ENCODE peak calls at places on chromosome 12, in ten cellular contexts. O, Q, N, T, A, J, R, I, H and K are unnamed samples.

GRCh38 chr12:104551313-104551931 is 94.7 kb downstream of the CHST11 start:
- DNase-seq in I (no peak), R (no peak), H (no peak), J (no peak), T (peak; percentile 32), N (no peak), O (no peak), Q (no peak), A (no peak), K (no peak)

GRCh38 chr12:112190626-112191025 is 65.3 kb downstream of the TRAFD1 start:
- DNase-seq in A (no peak), R (no peak), I (no peak), J (no peak), N (no peak), Q (no peak), H (no peak), T (peak; percentile 75), O (no peak), K (no peak)

GRCh38 chr12:121668750-121669524 is 517 bp downstream of the MORN3 start:
- DNase-seq in O (no peak), R (peak; percentile 47), A (peak; percentile 23), N (no peak), H (no peak), I (no peak), Q (peak; percentile 66), J (peak; percentile 38), T (peak; percentile 39), K (peak; percentile 50)

GRCh38 chr12:131684015-131684725 is 26.7 kb upstream of the SFSWAP start:
- DNase-seq in A (no peak), J (no peak), N (no peak), Q (no peak), R (no peak), H (no peak), O (no peak), T (no peak), I (no peak), K (no peak)

GRCh38 chr12:115638753-115639666 is 638.5 kb downstream of the MED13L start:
- DNase-seq in A (no peak), I (no peak), N (no peak), Q (no peak), R (no peak), O (no peak), H (no peak), J (no peak), T (no peak), K (no peak)

GRCh38 chr12:52862023-52862422 is 13.2 kb upstream of the KRT78 start:
- DNase-seq in H (no peak), A (no peak), N (no peak), Q (no peak), J (no peak), R (no peak), O (no peak), T (no peak), I (no peak), K (no peak)

GRCh38 chr12:101969-102878 is 35.7 kb downstream of the IQSEC3 start:
- DNase-seq in I (peak; percentile 64), Q (no peak), O (no peak), N (no peak), T (no peak), H (no peak), J (no peak), R (no peak), A (no peak), K (no peak)

GRCh38 chr12:68003777-68004176 is 14.5 kb downstream of the IFNG-AS1 start:
- DNase-seq in J (no peak), Q (no peak), R (no peak), N (no peak), H (no peak), T (no peak), I (no peak), A (no peak), O (no peak), K (no peak)

GRCh38 chr12:459430-460258 is at the start of gene B4GALNT3:
- DNase-seq in O (no peak), J (peak; percentile 8), A (no peak), I (peak; percentile 85), T (peak; percentile 83), H (no peak), Q (peak; percentile 47), R (peak; percentile 82), N (no peak), K (peak; percentile 28)

GRCh38 chr12:44835641-44836379 is 40.3 kb downstream of the NELL2 start:
- DNase-seq in N (no peak), H (no peak), O (no peak), J (no peak), T (no peak), I (no peak), R (no peak), Q (no peak), A (no peak), K (peak; percentile 77)

GRCh38 chr12:7241404-7242005 is 52.0 kb downstream of the PEX5 start:
- DNase-seq in J (no peak), I (no peak), Q (no peak), R (no peak), A (peak; percentile 78), H (no peak), O (no peak), N (no peak), T (no peak), K (no peak)

GRCh38 chr12:17276196-17276595 is 670.2 kb upstream of the LMO3 start:
- DNase-seq in O (no peak), Q (no peak), J (no peak), R (no peak), N (no peak), H (no peak), A (no peak), I (no peak), T (no peak), K (no peak)

GRCh38 chr12:86985298-86985697 is 729.1 kb upstream of the MGAT4C start:
- DNase-seq in O (no peak), R (no peak), Q (no peak), H (no peak), N (no peak), A (no peak), J (no peak), I (no peak), T (no peak), K (no peak)

GRCh38 chr12:111780615-111781014 is 13.9 kb downstream of the ALDH2 start:
- DNase-seq in N (no peak), I (no peak), Q (no peak), A (no peak), H (no peak), O (no peak), J (no peak), R (no peak), T (peak; percentile 66), K (no peak)